ENCODE peak calls at places on chromosomes 6 and 20, in six cellular contexts. V is HCT116, J is mesendoderm, X is colonic mucosa, Y is mammary epithelial cell, W is GM23248. S is an unnamed sample.

GRCh38 chr6:188821-189655 is 103.2 kb upstream of the DUSP22 start:
- DNase-seq in X (peak; percentile 79), V (peak; percentile 72), J (peak; percentile 94), W (peak; percentile 89), Y (peak; percentile 74), S (peak; percentile 90)

GRCh38 chr6:158038291-158039177 is 56.9 kb downstream of the SYNJ2 start:
- DNase-seq in V (no peak), X (no peak), Y (no peak), W (no peak), J (no peak), S (no peak)

GRCh38 chr6:168377481-168377850 is 57.9 kb upstream of the DACT2 start:
- DNase-seq in W (no peak), Y (no peak), J (no peak), X (no peak), V (no peak), S (no peak)

GRCh38 chr20:45822863-45823262 is 4.2 kb downstream of the TNNC2 start:
- DNase-seq in J (no peak), Y (peak; percentile 47), W (peak; percentile 75), V (no peak), X (peak; percentile 67), S (no peak)

GRCh38 chr20:62701161-62702007 is 7.3 kb upstream of the NTSR1 start:
- DNase-seq in V (no peak), W (no peak), X (no peak), J (no peak), Y (no peak), S (no peak)

GRCh38 chr6:26571592-26572296 is 25.0 kb upstream of the ABT1 start:
- DNase-seq in X (peak; percentile 72), W (peak; percentile 89), V (peak; percentile 87), J (peak; percentile 97), Y (peak; percentile 86), S (no peak)

GRCh38 chr6:108797951-108798671 is 50.1 kb upstream of the ARMC2 start:
- DNase-seq in J (no peak), X (no peak), W (no peak), Y (no peak), V (no peak), S (no peak)

GRCh38 chr6:135182993-135183531 is 2.0 kb downstream of the MYB start:
- DNase-seq in Y (peak; percentile 29), J (peak; percentile 35), W (peak; percentile 9), V (no peak), X (peak; percentile 91), S (peak; percentile 95)

GRCh38 chr6:81166770-81167169 is 585.7 kb downstream of the TENT5A start:
- DNase-seq in J (no peak), V (no peak), Y (no peak), X (no peak), W (peak; percentile 75), S (no peak)

GRCh38 chr6:4977468-4977867 is 26.4 kb downstream of the RPP40 start:
- DNase-seq in V (no peak), X (no peak), W (no peak), Y (no peak), J (no peak), S (no peak)

GRCh38 chr6:44045672-44046015 is 81.6 kb downstream of the MRPL14 start:
- DNase-seq in J (no peak), Y (no peak), V (no peak), W (no peak), X (no peak), S (no peak)

GRCh38 chr20:63328716-63329275 is 32.4 kb downstream of the CHRNA4 start:
- DNase-seq in X (no peak), Y (no peak), J (no peak), V (no peak), W (no peak), S (no peak)

GRCh38 chr6:3287976-3288707 is 29.4 kb downstream of the PSMG4 start:
- DNase-seq in V (no peak), W (no peak), Y (no peak), X (no peak), J (no peak), S (no peak)

GRCh38 chr20:14355791-14356190 is 18.4 kb upstream of the FLRT3 start:
- DNase-seq in X (no peak), J (peak; percentile 80), V (no peak), Y (no peak), W (no peak), S (no peak)

GRCh38 chr6:143183735-143184134 is 123.0 kb downstream of the AIG1 start:
- DNase-seq in W (no peak), J (no peak), X (no peak), V (no peak), Y (peak; percentile 53), S (no peak)

GRCh38 chr6:84625510-84625909 is 138.9 kb downstream of the TBX18 start:
- DNase-seq in Y (no peak), W (no peak), V (no peak), J (no peak), X (no peak), S (no peak)

GRCh38 chr6:88223298-88223697 is 57.2 kb upstream of the CNR1 start:
- DNase-seq in X (no peak), Y (no peak), J (no peak), V (no peak), W (no peak), S (no peak)

GRCh38 chr20:1924910-1925861 is 30.0 kb downstream of the SIRPA start:
- DNase-seq in J (peak; percentile 30), W (no peak), Y (no peak), X (no peak), V (no peak), S (no peak)

GRCh38 chr6:97594834-97595233 is 311.8 kb upstream of the MMS22L start:
- DNase-seq in J (no peak), V (no peak), Y (no peak), W (peak; percentile 84), X (no peak), S (peak; percentile 33)

DNA sequence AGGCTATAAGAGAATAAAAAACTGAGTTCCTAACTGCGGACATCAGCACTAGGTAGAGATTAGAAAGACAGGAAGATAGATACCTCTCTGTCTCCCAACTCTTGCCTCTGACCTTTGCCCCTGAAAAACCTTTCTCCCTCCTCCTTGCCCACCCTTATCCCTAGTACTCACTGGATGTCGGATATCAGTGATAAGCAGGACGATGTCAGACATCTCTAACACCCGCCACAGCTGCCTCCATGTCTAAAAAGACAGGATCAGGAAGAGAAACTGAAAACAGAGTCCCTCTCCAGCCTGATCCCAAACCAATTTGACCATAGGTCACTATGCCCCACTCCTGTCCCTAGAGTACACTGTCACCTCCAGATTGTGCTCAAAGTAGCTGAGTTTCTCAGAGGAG is 1.9 kb downstream of the GNL1 start:
- DNase-seq in W (no peak), X (no peak), V (no peak), Y (no peak), J (no peak), S (no peak)
- H3K9ac ChIP-seq in W (peak overlapping the region; percentile 96), X (no peak overlapping the region), V (peak overlapping the region; percentile 98), Y (no peak overlapping the region), J (peak overlapping the region; percentile 30), S (no peak overlapping the region)

GRCh38 chr20:24498641-24499040 is 29.2 kb downstream of the SYNDIG1 start:
- DNase-seq in W (no peak), V (no peak), Y (no peak), X (no peak), J (no peak), S (no peak)
- H3K9ac ChIP-seq in W (no peak overlapping the region), V (no peak overlapping the region), Y (no peak overlapping the region), X (no peak overlapping the region), J (no peak overlapping the region), S (no peak overlapping the region)

GRCh38 chr6:166684866-166685265 is 57.8 kb upstream of the RPS6KA2 start:
- DNase-seq in V (no peak), X (no peak), J (no peak), Y (no peak), W (no peak), S (no peak)
- H3K9ac ChIP-seq in V (no peak overlapping the region), X (no peak overlapping the region), J (no peak overlapping the region), Y (no peak overlapping the region), W (no peak overlapping the region), S (no peak overlapping the region)

GRCh38 chr6:127515794-127516675 is 3.1 kb downstream of the MTCL3 start:
- DNase-seq in W (peak; percentile 82), J (peak; percentile 90), X (peak; percentile 31), V (peak; percentile 12), Y (peak; percentile 29), S (peak; percentile 79)

GRCh38 chr6:127518212-127518709 is 874 bp downstream of the MTCL3 start:
- DNase-seq in W (no peak), V (no peak), J (peak; percentile 63), Y (no peak), X (no peak), S (no peak)

GRCh38 chr6:127517698-127518097 is 1.4 kb downstream of the MTCL3 start:
- DNase-seq in V (no peak), Y (no peak), J (no peak), W (no peak), X (no peak), S (no peak)

GRCh38 chr6:127515234-127515793 is 3.8 kb downstream of the MTCL3 start:
- DNase-seq in V (no peak), X (no peak), W (peak; percentile 66), Y (peak; percentile 2), J (peak; percentile 89), S (no peak)

DNA sequence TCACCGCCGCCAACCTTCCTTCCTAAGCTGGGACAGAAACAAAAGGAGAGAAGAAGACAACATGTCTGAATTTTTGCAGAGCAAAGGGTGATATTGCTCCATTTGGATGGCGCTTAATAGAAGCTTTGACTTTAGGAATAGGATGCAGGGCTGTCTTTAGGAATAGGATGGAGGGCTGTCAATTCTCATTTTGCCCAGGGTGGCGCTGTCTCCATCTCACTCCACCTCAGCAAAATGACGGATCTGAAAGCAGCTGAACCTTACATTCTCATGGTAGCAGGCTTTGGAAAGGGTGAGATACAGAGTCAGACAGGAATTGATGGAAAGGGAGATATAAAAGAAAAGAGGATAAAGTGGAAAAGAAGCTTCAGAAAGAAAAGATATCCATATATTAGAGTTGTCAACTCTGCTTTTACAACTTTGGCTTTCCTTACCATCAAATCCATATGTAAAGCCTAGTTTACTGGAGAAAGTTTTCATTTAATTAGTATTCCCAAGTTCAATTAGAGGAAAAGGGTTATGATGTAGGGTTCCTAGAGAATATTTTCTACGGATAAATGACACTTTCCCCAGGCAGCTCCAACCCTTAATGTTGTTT is 2.4 kb downstream of the MTCL3 start:
- DNase-seq in V (peak; percentile 39), J (peak; percentile 89), W (peak; percentile 69), Y (peak; percentile 40), X (peak; percentile 20), S (peak; percentile 39)
- H3K9ac ChIP-seq in V (no peak overlapping the region), J (peak overlapping the region; percentile 59), W (no peak overlapping the region), Y (no peak overlapping the region), X (no peak overlapping the region), S (no peak overlapping the region)

DNA sequence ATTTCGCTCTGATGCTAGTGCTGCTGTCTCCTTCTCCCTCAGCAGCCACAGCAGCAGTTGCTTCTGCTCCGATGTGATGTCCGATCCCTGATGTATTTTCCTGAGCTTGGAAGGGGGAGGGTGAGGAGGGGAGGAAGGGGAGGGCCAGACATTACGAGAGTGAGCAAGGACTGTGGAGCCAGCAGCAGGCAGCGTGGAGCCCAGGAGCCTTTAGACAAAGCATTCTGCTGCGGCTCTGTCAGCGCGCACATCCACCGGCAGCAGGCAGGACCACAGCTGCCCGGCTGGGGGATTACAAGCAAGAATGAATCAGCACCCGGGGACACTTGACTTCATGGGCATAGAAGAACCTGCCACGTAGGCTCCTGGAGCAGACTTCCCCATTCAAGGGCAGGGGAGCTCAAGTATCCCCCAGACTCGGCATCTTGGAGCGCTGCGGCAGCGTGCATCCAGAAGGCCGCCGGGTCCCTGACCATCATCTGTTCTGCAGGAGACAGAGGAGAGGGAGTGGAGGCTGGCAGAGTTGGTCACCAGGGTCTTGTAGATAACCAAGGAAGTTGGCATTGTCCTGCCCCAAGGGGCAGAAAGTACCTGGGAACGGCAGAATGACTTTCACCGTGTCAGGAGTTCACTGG is 83.0 kb downstream of the TCP11 start:
- DNase-seq in J (no peak), V (no peak), X (no peak), W (peak; percentile 17), Y (no peak), S (no peak)
- H3K9ac ChIP-seq in J (no peak overlapping the region), V (no peak overlapping the region), X (no peak overlapping the region), W (no peak overlapping the region), Y (no peak overlapping the region), S (no peak overlapping the region)

S was measured in MM.1S.